ENCODE peak calls at places on chromosomes 6 and 20, in nine cellular contexts. Q is heart right ventricle, E is bronchial epithelial cell, I is lung, P is breast epithelium, X is Peyer's patch, Y is fibroblast of lung, T is psoas muscle, D is PC-3. F is an unnamed sample.

GRCh38 chr6:26455357-26455970 is 2.3 kb upstream of the BTN2A1 start:
- DNase-seq in D (no peak), X (no peak), E (peak), T (no peak), P (no peak), Y (no peak), I (no peak), Q (no peak), F (peak)

GRCh38 chr6:132598473-132598872 is 8.9 kb upstream of the TAAR5 start:
- DNase-seq in X (no peak), T (no peak), Y (no peak), D (peak), P (no peak), E (peak), I (no peak), Q (no peak), F (peak)

GRCh38 chr20:46027245-46027853 is 1.7 kb upstream of the SLC12A5 start:
- DNase-seq in T (no peak), D (peak), I (no peak), Q (no peak), Y (peak), X (no peak), E (peak), P (no peak), F (peak)

GRCh38 chr6:41685641-41686380 is 47.5 kb downstream of the MDFI start:
- DNase-seq in P (no peak), Y (no peak), T (no peak), E (no peak), X (no peak), D (no peak), I (no peak), Q (no peak), F (no peak)

GRCh38 chr20:12404941-12405340 is 487.2 kb downstream of the BTBD3 start:
- DNase-seq in E (no peak), Q (no peak), D (no peak), P (no peak), T (no peak), X (no peak), Y (no peak), I (no peak), F (no peak)

GRCh38 chr6:150366118-150366778 is 2.6 kb upstream of the IYD start:
- DNase-seq in X (no peak), D (no peak), T (no peak), Y (no peak), Q (no peak), E (no peak), I (peak), P (no peak), F (no peak)

GRCh38 chr6:13395272-13396237 is 67.2 kb upstream of the TBC1D7 start:
- DNase-seq in T (peak), D (peak), P (no peak), I (peak), E (peak), X (peak), Y (peak), Q (peak), F (peak)

GRCh38 chr6:169966312-169967181 is 215.1 kb downstream of the ERMARD start:
- DNase-seq in X (peak), Y (no peak), P (peak), D (no peak), I (peak), E (no peak), T (no peak), Q (no peak), F (no peak)

GRCh38 chr20:37651932-37652331 is 41.9 kb upstream of the CTNNBL1 start:
- DNase-seq in P (no peak), I (peak), Y (peak), X (no peak), E (peak), Q (peak), T (no peak), D (peak), F (peak)

GRCh38 chr6:1285589-1286340 is 26.1 kb upstream of the FOXQ1 start:
- DNase-seq in E (peak), Y (peak), Q (peak), P (no peak), T (no peak), X (no peak), D (no peak), I (no peak), F (peak)

GRCh38 chr6:166173292-166173951 is 5.8 kb upstream of the TBXT start:
- DNase-seq in P (no peak), I (peak), D (no peak), Q (no peak), Y (no peak), T (no peak), X (no peak), E (no peak), F (no peak)

GRCh38 chr6:158626360-158627167 is 18.0 kb downstream of the DYNLT1 start:
- DNase-seq in Y (no peak), X (no peak), I (no peak), E (no peak), Q (no peak), D (no peak), P (no peak), T (no peak), F (no peak)

GRCh38 chr20:49573900-49574416 is 6.0 kb upstream of the PTGIS start:
- DNase-seq in P (no peak), T (peak), E (no peak), Y (peak), I (no peak), D (no peak), X (no peak), Q (no peak), F (no peak)

GRCh38 chr6:137148291-137149076 is 25.0 kb downstream of the IL22RA2 start:
- DNase-seq in Y (no peak), P (no peak), T (no peak), I (no peak), D (peak), X (no peak), E (peak), Q (no peak), F (peak)

GRCh38 chr6:116316772-116317467 is 37.2 kb upstream of the TSPYL1 start:
- DNase-seq in Q (peak), I (no peak), T (peak), P (no peak), Y (no peak), X (no peak), D (no peak), E (no peak), F (no peak)

GRCh38 chr6:143400258-143401059 is 50.0 kb downstream of the ADAT2 start:
- DNase-seq in E (peak), D (peak), Y (peak), I (peak), Q (no peak), T (no peak), P (peak), X (no peak), F (peak)

GRCh38 chr6:13299403-13299821 is 28.9 kb downstream of the TBC1D7 start:
- DNase-seq in I (no peak), E (no peak), Y (no peak), P (no peak), T (no peak), D (no peak), X (no peak), Q (no peak), F (no peak)

GRCh38 chr20:19492937-19493336 is 265.1 kb upstream of the RIN2 start:
- DNase-seq in P (no peak), I (no peak), E (no peak), Q (no peak), T (no peak), X (no peak), Y (no peak), D (no peak), F (no peak)

GRCh38 chr6:148874698-148875293 is 128.0 kb downstream of the UST start:
- DNase-seq in D (no peak), Q (peak), T (no peak), X (no peak), I (no peak), Y (peak), E (peak), P (no peak), F (peak)

GRCh38 chr6:113281014-113281810 is 575.9 kb upstream of the MARCKS start:
- DNase-seq in D (no peak), P (no peak), X (no peak), I (no peak), Y (peak), Q (no peak), T (no peak), E (no peak), F (no peak)

GRCh38 chr20:47354710-47355488 is 1.6 kb downstream of the ZMYND8 start:
- DNase-seq in E (peak), P (no peak), X (no peak), Y (peak), Q (no peak), I (no peak), T (no peak), D (peak), F (peak)

GRCh38 chr6:158894192-158894591 is 75.0 kb upstream of the EZR start:
- DNase-seq in I (no peak), T (no peak), P (no peak), Y (peak), E (peak), D (peak), X (no peak), Q (no peak), F (peak)

GRCh38 chr6:79713701-79714322 is 82.7 kb downstream of the SH3BGRL2 start:
- DNase-seq in X (peak), Y (peak), D (peak), T (peak), Q (no peak), P (no peak), E (peak), I (peak), F (peak)

GRCh38 chr20:46040902-46041535 is 12.0 kb downstream of the SLC12A5 start:
- DNase-seq in E (peak), D (peak), X (no peak), Y (peak), P (no peak), Q (peak), I (no peak), T (no peak), F (peak)

GRCh38 chr6:119966484-119966883 is 616.9 kb upstream of the MAN1A1 start:
- DNase-seq in P (no peak), Y (no peak), T (no peak), Q (no peak), E (no peak), I (no peak), X (peak), D (peak), F (peak)

GRCh38 chr6:122449084-122449483 is 22.5 kb downstream of the SERINC1 start:
- DNase-seq in X (no peak), Y (no peak), P (no peak), I (no peak), T (no peak), E (no peak), Q (no peak), D (no peak), F (no peak)

GRCh38 chr6:31559958-31560696 is 12.0 kb upstream of the LTA start:
- DNase-seq in Q (peak), T (peak), D (peak), Y (peak), E (peak), P (no peak), I (peak), X (peak), F (peak)

GRCh38 chr6:56866917-56867522 is 87.9 kb upstream of the BEND6 start:
- DNase-seq in E (peak), Y (peak), X (no peak), P (no peak), D (peak), Q (no peak), T (no peak), I (no peak), F (peak)

GRCh38 chr20:51703446-51704287 is 64.5 kb downstream of the ATP9A start:
- DNase-seq in X (no peak), Q (no peak), P (no peak), Y (no peak), T (no peak), E (no peak), D (no peak), I (no peak), F (no peak)

GRCh38 chr6:87832025-87832825 is 130.2 kb upstream of the AKIRIN2 start:
- DNase-seq in I (no peak), P (no peak), D (peak), X (no peak), E (peak), T (no peak), Q (no peak), Y (peak), F (peak)

GRCh38 chr20:59824711-59825562 is 108.5 kb downstream of the SYCP2 start:
- DNase-seq in D (no peak), E (no peak), T (no peak), Q (no peak), X (peak), Y (no peak), P (no peak), I (no peak), F (no peak)

GRCh38 chr6:7617954-7618764 is 28.2 kb downstream of the SNRNP48 start:
- DNase-seq in E (peak), P (peak), X (peak), I (peak), D (peak), T (peak), Y (peak), Q (no peak), F (peak)

GRCh38 chr20:25038591-25039015 is 19.3 kb downstream of the ACSS1 start:
- DNase-seq in Y (no peak), X (no peak), E (no peak), P (no peak), Q (no peak), D (no peak), T (no peak), I (no peak), F (no peak)

GRCh38 chr20:25036331-25036936 is 21.5 kb downstream of the ACSS1 start:
- DNase-seq in P (no peak), T (peak), E (no peak), X (no peak), Y (no peak), I (no peak), Q (no peak), D (no peak), F (no peak)

GRCh38 chr20:25037288-25038102 is 20.4 kb downstream of the ACSS1 start:
- DNase-seq in I (no peak), Y (no peak), P (no peak), Q (no peak), D (no peak), T (peak), X (no peak), E (no peak), F (no peak)

GRCh38 chr20:25039697-25040437 is 18.1 kb downstream of the ACSS1 start:
- DNase-seq in I (peak), Y (peak), E (peak), P (peak), T (peak), D (peak), Q (peak), X (peak), F (no peak)

GRCh38 chr20:25038103-25038410 is 19.9 kb downstream of the ACSS1 start:
- DNase-seq in P (no peak), E (no peak), T (no peak), I (no peak), D (no peak), Y (no peak), X (no peak), Q (no peak), F (no peak)
- H3K4me3 ChIP-seq in P (no peak), E (no peak), T (no peak), I (no peak), D (no peak), Y (no peak), X (no peak), Q (no peak), F (no peak)

DNA sequence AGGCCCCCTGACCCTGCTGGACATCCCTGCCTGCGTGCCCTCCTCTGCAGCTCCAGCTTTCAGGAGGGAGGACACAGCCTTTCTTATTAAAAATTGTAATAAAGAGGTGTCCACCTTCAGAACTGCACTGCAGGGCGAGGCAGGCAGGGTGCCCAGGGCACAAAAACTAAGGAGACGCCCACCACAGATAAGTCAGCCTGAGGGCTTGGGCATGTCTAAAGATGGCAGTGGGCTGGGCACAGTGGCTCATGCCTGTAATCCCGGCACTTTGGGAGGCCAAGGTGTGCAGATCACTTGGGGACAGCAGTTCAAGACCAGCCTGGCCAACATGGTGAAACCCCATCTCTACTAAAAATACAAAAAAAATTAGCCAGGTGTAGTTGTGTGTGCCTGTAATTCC is 7.0 kb upstream of the C20orf144 start:
- DNase-seq in E (no peak), T (no peak), Y (no peak), X (no peak), Q (no peak), P (no peak), I (no peak), D (no peak), F (no peak)
- TF ChIP-seq CTCF in E (no peak), T (no peak), Y (no peak), X (no peak), Q (no peak), P (no peak), I (no peak), D (no peak), F (no peak)

DNA sequence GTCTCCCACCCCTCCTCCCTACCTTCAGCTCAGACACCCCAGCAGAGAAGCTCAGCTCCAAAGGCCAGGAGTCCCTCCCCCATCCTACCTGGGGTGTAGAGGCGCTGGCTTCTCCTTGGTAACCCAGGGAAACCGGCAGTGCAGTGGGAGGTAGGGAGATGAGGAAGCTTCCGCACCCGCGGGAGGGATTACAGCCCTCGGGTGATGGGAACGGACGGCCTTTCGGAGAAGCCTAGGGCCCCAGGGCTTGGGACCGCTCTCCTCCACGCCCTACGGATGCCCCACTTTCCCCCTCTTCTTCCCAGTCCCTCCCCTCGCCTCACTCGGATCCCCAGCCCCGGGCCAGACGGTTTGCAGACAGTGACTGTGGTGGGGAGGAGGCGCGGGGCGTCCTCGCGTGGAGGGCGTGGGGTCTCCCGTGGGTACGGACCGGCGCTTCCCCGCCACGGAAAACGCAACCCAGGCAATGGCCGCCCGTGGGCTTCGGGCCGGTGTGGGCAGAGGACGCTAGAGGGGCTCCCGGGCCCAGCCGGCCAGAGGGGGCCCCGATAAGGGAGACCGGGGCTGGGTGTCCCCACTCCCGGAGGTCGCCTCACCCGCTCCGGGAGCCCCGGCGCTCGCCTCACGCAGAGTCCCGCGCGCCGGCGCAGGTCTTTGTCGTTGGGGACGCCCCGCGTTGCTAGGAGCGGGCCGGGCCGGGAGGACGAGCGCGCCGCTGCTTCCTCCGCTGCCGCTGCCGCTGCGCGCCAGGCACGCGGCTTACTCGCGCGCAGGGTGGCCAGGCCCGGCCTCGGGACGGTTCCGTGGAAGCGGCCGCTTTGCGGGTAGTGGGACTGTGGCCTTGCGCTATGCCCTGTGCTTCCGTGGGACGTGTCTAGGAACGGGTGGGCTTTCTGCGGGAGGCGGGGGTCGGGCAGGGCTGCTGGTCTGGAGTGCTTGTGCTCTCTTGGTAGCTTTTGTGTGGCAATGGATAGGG is 15.8 kb downstream of the AARS2 start:
- DNase-seq in Y (peak), P (no peak), I (no peak), Q (peak), T (peak), D (peak), X (no peak), E (no peak), F (peak)
- H3K4me3 ChIP-seq in Y (peak), P (peak), I (no peak), Q (peak), T (peak), D (peak), X (peak), E (peak), F (peak)

DNA sequence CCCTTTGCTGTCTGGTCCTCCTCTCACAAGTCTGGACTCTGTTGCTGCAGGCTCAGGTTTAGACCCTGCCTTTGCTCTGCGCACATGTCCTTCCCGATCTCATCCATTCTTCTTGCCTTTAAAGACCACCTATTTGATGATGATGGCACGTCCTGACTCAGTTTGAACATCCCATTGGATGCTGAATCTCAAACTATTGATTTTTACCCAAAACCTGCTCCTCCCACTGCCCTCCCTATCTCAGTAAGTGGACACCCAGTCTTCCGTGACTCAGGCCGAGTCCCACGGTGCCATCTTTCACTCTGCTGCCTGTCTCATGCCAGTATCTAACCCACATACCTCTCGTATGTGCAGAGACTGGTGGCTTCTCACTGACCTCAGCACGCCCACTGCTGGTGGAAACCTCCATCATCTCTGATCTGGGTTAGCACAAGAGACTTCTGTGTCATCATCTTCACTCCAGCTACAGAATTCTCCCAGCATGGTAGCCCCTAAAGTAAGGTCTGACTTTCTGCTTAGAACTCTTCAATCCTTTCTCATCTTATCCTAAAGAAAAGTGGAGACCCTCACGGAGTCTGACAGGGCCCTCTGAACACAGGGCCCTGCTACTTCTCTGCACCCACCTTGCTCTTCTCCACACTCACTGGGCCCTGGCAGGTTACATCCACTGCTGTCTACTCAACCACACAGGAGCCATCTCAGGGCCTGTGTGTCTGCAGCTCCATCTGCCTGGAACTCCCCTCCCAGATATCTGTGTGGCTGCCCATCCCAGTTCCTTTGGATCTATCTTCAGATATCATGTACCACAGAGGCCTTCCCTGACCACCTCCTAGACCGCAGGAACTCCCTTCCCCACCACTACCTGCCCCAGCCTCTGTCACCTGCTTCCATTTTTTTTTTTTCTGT is 387.1 kb upstream of the AGPAT4 start:
- DNase-seq in Y (no peak), P (no peak), E (no peak), T (no peak), D (peak), I (no peak), X (no peak), Q (no peak), F (no peak)
- TF ChIP-seq CTCF in Y (no peak), P (no peak), E (no peak), T (no peak), D (no peak), I (no peak), X (no peak), Q (no peak), F (no peak)

GRCh38 chr6:135853986-135854385 is 2.5 kb downstream of the PDE7B start:
- DNase-seq in Q (no peak), P (no peak), I (no peak), D (no peak), X (no peak), T (no peak), Y (peak), E (no peak), F (no peak)

GRCh38 chr6:135852775-135853174 is 1.3 kb downstream of the PDE7B start:
- DNase-seq in Q (no peak), E (no peak), P (no peak), D (no peak), X (no peak), I (no peak), T (no peak), Y (no peak), F (no peak)

GRCh38 chr6:135854799-135855198 is 3.3 kb downstream of the PDE7B start:
- DNase-seq in I (no peak), Y (no peak), T (no peak), E (no peak), Q (no peak), X (no peak), D (no peak), P (no peak), F (no peak)

GRCh38 chr6:135851442-135852271 is at the start of gene PDE7B:
- DNase-seq in Y (peak), I (peak), P (peak), E (peak), Q (peak), X (peak), T (peak), D (peak), F (peak)

GRCh38 chr6:135853227-135853626 is 1.7 kb downstream of the PDE7B start:
- DNase-seq in T (no peak), Q (no peak), I (no peak), D (no peak), X (no peak), Y (peak), P (no peak), E (no peak), F (no peak)
- H3K4me3 ChIP-seq in T (peak), Q (peak), I (no peak), D (no peak), X (peak), Y (peak), P (peak), E (no peak), F (no peak)